ENCODE peak calls at places on chromosomes 7 and 10, in seven cellular contexts. G, K, R, L, F, P and M are unnamed samples.

GRCh38 chr10:11164806-11165590 is 147.3 kb downstream of the CELF2 start:
- DNase-seq in G (no peak), K (peak), R (peak), L (peak), F (peak), P (no peak), M (peak)

GRCh38 chr7:12942599-12942998 is 255.2 kb downstream of the ARL4A start:
- DNase-seq in G (no peak), K (peak), R (no peak), L (no peak), F (no peak), P (no peak), M (no peak)

GRCh38 chr10:22597142-22597541 is 117.2 kb downstream of the PIP4K2A start:
- DNase-seq in G (peak), K (no peak), R (no peak), L (no peak), F (no peak), P (no peak), M (no peak)

GRCh38 chr7:25856056-25856780 is 295.8 kb upstream of the NFE2L3 start:
- DNase-seq in G (no peak), K (no peak), R (no peak), L (no peak), F (no peak), P (no peak), M (no peak)

GRCh38 chr10:120423350-120424197 is 33.5 kb upstream of the PLPP4 start:
- DNase-seq in G (peak), K (peak), R (no peak), L (peak), F (peak), P (peak), M (no peak)

GRCh38 chr10:34262965-34263364 is 552.1 kb downstream of the PARD3 start:
- DNase-seq in G (no peak), K (no peak), R (no peak), L (no peak), F (no peak), P (no peak), M (no peak)

GRCh38 chr7:94834359-94834758 is 73.0 kb upstream of the PPP1R9A start:
- DNase-seq in G (no peak), K (no peak), R (no peak), L (no peak), F (no peak), P (peak), M (no peak)

GRCh38 chr7:51243631-51244030 is 73.0 kb downstream of the COBL start:
- DNase-seq in G (no peak), K (no peak), R (no peak), L (no peak), F (no peak), P (no peak), M (no peak)

GRCh38 chr7:92614586-92615237 is 24.5 kb upstream of the FAM133B start:
- DNase-seq in G (no peak), K (no peak), R (no peak), L (no peak), F (peak), P (no peak), M (no peak)

GRCh38 chr10:4686644-4686996 is 139.4 kb upstream of the AKR1E2 start:
- DNase-seq in G (peak), K (peak), R (no peak), L (no peak), F (peak), P (no peak), M (peak)

GRCh38 chr10:34343764-34344163 is 471.3 kb downstream of the PARD3 start:
- DNase-seq in G (no peak), K (no peak), R (no peak), L (no peak), F (no peak), P (no peak), M (no peak)

GRCh38 chr10:30160431-30160982 is 101.1 kb upstream of the JCAD start:
- DNase-seq in G (no peak), K (no peak), R (no peak), L (no peak), F (no peak), P (no peak), M (no peak)

GRCh38 chr10:96556003-96556402 is 30.8 kb downstream of the TM9SF3 start:
- DNase-seq in G (no peak), K (peak), R (no peak), L (no peak), F (peak), P (no peak), M (no peak)

GRCh38 chr10:111944331-111944730 is 239.2 kb downstream of the GPAM start:
- DNase-seq in G (no peak), K (no peak), R (no peak), L (peak), F (no peak), P (no peak), M (no peak)

GRCh38 chr10:71209324-71210030 is 2.9 kb upstream of the UNC5B start:
- DNase-seq in G (no peak), K (no peak), R (no peak), L (no peak), F (no peak), P (no peak), M (no peak)

GRCh38 chr10:91144961-91145360 is 75.5 kb upstream of the PCGF5 start:
- DNase-seq in G (no peak), K (no peak), R (no peak), L (no peak), F (no peak), P (no peak), M (no peak)

GRCh38 chr7:111107576-111107975 is 16.6 kb downstream of the LRRN3 start:
- DNase-seq in G (no peak), K (no peak), R (no peak), L (no peak), F (no peak), P (no peak), M (no peak)

GRCh38 chr10:5485948-5486851 is 13.2 kb downstream of the CALML5 start:
- DNase-seq in G (no peak), K (no peak), R (no peak), L (no peak), F (no peak), P (no peak), M (no peak)

GRCh38 chr7:156218544-156219306 is 406.5 kb upstream of the SHH start:
- DNase-seq in G (no peak), K (no peak), R (no peak), L (no peak), F (no peak), P (no peak), M (no peak)

GRCh38 chr10:17075510-17075909 is 54.1 kb downstream of the CUBN start:
- DNase-seq in G (peak), K (peak), R (no peak), L (no peak), F (peak), P (no peak), M (no peak)

GRCh38 chr10:91907914-91908357 is 1.4 kb downstream of the FGFBP3 start:
- DNase-seq in G (no peak), K (no peak), R (no peak), L (no peak), F (no peak), P (no peak), M (no peak)